ENCODE peak calls at places on chromosomes 1 and 21, in six cellular contexts. One of them, this sample, is unnamed. For H3K36me3, the result is how much of the 10 kb centered on the place peaks cover.

GRCh38 chr1:89972024-89972423 is 22.9 kb upstream of the ZNF326 start:
- DNase-seq in testis: no peak
- DNase-seq in esophagus squamous epithelium: no peak
- DNase-seq in body of pancreas: no peak
- DNase-seq in upper lobe of left lung: no peak
- DNase-seq in ovary: no peak
- DNase-seq in this sample: no peak

GRCh38 chr1:113677250-113678158 is 81.8 kb downstream of the PHTF1 start:
- DNase-seq in upper lobe of left lung: no peak
- DNase-seq in esophagus squamous epithelium: no peak
- DNase-seq in ovary: no peak
- DNase-seq in testis: no peak
- DNase-seq in body of pancreas: peak
- DNase-seq in this sample: peak

GRCh38 chr21:29942033-29942432 is 2.2 kb upstream of the GRIK1 start:
- DNase-seq in upper lobe of left lung: no peak
- DNase-seq in ovary: no peak
- DNase-seq in esophagus squamous epithelium: no peak
- DNase-seq in body of pancreas: no peak
- DNase-seq in testis: no peak
- DNase-seq in this sample: no peak

GRCh38 chr1:160807738-160808137 is 11.8 kb downstream of the LY9 start:
- DNase-seq in upper lobe of left lung: no peak
- DNase-seq in ovary: no peak
- DNase-seq in testis: no peak
- DNase-seq in body of pancreas: no peak
- DNase-seq in esophagus squamous epithelium: no peak
- DNase-seq in this sample: no peak

GRCh38 chr1:161187311-161187710 is 10.0 kb upstream of the B4GALT3 start:
- DNase-seq in body of pancreas: no peak
- DNase-seq in testis: no peak
- DNase-seq in upper lobe of left lung: no peak
- DNase-seq in ovary: no peak
- DNase-seq in esophagus squamous epithelium: no peak
- DNase-seq in this sample: no peak

GRCh38 chr1:66478116-66478515 is 55.8 kb upstream of the SGIP1 start:
- DNase-seq in upper lobe of left lung: no peak
- DNase-seq in ovary: no peak
- DNase-seq in testis: no peak
- DNase-seq in esophagus squamous epithelium: no peak
- DNase-seq in body of pancreas: no peak
- DNase-seq in this sample: no peak

GRCh38 chr1:29870621-29871020 is 634.3 kb downstream of the PTPRU start:
- DNase-seq in testis: no peak
- DNase-seq in body of pancreas: no peak
- DNase-seq in esophagus squamous epithelium: no peak
- DNase-seq in upper lobe of left lung: no peak
- DNase-seq in ovary: no peak
- DNase-seq in this sample: no peak

GRCh38 chr1:225942574-225942973 is 1.6 kb upstream of the LEFTY2 start:
- DNase-seq in esophagus squamous epithelium: no peak
- DNase-seq in body of pancreas: no peak
- DNase-seq in upper lobe of left lung: no peak
- DNase-seq in testis: no peak
- DNase-seq in ovary: no peak
- DNase-seq in this sample: no peak

GRCh38 chr1:83900530-83900929 is 98.4 kb downstream of the TTLL7 start:
- DNase-seq in upper lobe of left lung: no peak
- DNase-seq in esophagus squamous epithelium: no peak
- DNase-seq in testis: no peak
- DNase-seq in body of pancreas: no peak
- DNase-seq in ovary: no peak
- DNase-seq in this sample: no peak

GRCh38 chr1:107935396-107936064 is 29.4 kb downstream of the VAV3 start:
- DNase-seq in body of pancreas: no peak
- DNase-seq in esophagus squamous epithelium: no peak
- DNase-seq in testis: no peak
- DNase-seq in ovary: no peak
- DNase-seq in upper lobe of left lung: no peak
- DNase-seq in this sample: no peak

GRCh38 chr1:70820995-70821394 is 226.6 kb downstream of the PTGER3 start:
- DNase-seq in ovary: no peak
- DNase-seq in upper lobe of left lung: no peak
- DNase-seq in body of pancreas: no peak
- DNase-seq in esophagus squamous epithelium: no peak
- DNase-seq in testis: no peak
- DNase-seq in this sample: no peak

GRCh38 chr21:34984356-34984755 is 64.7 kb downstream of the RUNX1 start:
- DNase-seq in body of pancreas: no peak
- DNase-seq in esophagus squamous epithelium: no peak
- DNase-seq in testis: no peak
- DNase-seq in ovary: no peak
- DNase-seq in upper lobe of left lung: no peak
- DNase-seq in this sample: no peak

DNA sequence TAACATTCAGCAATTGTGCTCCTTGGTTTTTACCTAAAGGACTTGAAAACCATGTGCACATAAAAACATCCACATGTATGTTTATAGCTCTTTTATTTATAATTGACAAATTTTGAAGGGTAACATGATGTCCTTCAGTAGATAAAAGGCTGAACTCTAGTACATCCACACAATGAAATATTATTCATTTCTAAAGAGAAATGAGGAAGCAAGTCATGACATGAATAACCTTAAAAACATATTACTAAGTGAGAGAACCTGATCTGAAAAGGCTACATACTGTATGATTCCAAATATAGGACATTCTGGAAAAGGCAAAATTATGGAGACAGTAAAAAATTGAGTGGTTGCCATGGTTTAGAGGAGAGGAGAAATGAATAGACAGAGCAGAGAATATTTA is 50.3 kb downstream of the DRAM2 start:
- DNase-seq in upper lobe of left lung: no peak
- DNase-seq in body of pancreas: no peak
- DNase-seq in ovary: no peak
- DNase-seq in testis: no peak
- DNase-seq in esophagus squamous epithelium: no peak
- DNase-seq in this sample: no peak
- H3K27ac ChIP-seq in upper lobe of left lung: no peak
- H3K27ac ChIP-seq in body of pancreas: no peak
- H3K27ac ChIP-seq in ovary: no peak
- H3K27ac ChIP-seq in testis: no peak
- H3K27ac ChIP-seq in esophagus squamous epithelium: no peak
- H3K27ac ChIP-seq in this sample: no peak

GRCh38 chr1:117620440-117620839 is 14.6 kb downstream of the TENT5C start:
- DNase-seq in upper lobe of left lung: no peak
- DNase-seq in ovary: no peak
- DNase-seq in body of pancreas: no peak
- DNase-seq in testis: no peak
- DNase-seq in esophagus squamous epithelium: no peak
- DNase-seq in this sample: no peak

GRCh38 chr1:117623141-117623540 is 17.3 kb downstream of the TENT5C start:
- DNase-seq in body of pancreas: no peak
- DNase-seq in upper lobe of left lung: no peak
- DNase-seq in esophagus squamous epithelium: no peak
- DNase-seq in ovary: no peak
- DNase-seq in testis: no peak
- DNase-seq in this sample: no peak

GRCh38 chr1:117621316-117621715 is 15.5 kb downstream of the TENT5C start:
- DNase-seq in upper lobe of left lung: no peak
- DNase-seq in esophagus squamous epithelium: no peak
- DNase-seq in body of pancreas: no peak
- DNase-seq in ovary: no peak
- DNase-seq in testis: no peak
- DNase-seq in this sample: no peak

GRCh38 chr1:117622726-117623125 is 16.9 kb downstream of the TENT5C start:
- DNase-seq in body of pancreas: no peak
- DNase-seq in upper lobe of left lung: no peak
- DNase-seq in esophagus squamous epithelium: no peak
- DNase-seq in testis: no peak
- DNase-seq in ovary: no peak
- DNase-seq in this sample: peak

DNA sequence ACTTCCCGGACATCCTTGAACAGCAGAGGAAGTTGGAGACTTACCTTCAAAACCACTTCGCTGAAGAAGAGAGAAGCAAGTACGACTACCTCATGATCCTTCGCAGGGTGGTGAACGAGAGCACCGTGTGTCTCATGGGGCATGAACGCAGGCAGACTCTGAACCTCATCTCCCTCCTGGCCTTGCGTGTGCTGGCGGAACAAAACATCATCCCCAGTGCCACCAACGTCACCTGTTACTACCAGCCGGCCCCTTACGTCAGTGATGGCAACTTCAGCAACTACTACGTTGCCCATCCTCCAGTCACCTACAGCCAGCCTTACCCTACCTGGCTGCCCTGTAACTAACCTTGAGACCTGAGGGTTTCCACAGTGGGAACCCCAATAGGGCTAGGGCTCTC is 17.9 kb downstream of the TENT5C start:
- DNase-seq in esophagus squamous epithelium: no peak
- DNase-seq in ovary: no peak
- DNase-seq in body of pancreas: no peak
- DNase-seq in testis: no peak
- DNase-seq in upper lobe of left lung: no peak
- DNase-seq in this sample: no peak
- H3K36me3 ChIP-seq in esophagus squamous epithelium: under half
- H3K36me3 ChIP-seq in ovary: under half
- H3K36me3 ChIP-seq in body of pancreas: under half
- H3K36me3 ChIP-seq in testis: under half
- H3K36me3 ChIP-seq in upper lobe of left lung: under half
- H3K36me3 ChIP-seq in this sample: under half

DNA sequence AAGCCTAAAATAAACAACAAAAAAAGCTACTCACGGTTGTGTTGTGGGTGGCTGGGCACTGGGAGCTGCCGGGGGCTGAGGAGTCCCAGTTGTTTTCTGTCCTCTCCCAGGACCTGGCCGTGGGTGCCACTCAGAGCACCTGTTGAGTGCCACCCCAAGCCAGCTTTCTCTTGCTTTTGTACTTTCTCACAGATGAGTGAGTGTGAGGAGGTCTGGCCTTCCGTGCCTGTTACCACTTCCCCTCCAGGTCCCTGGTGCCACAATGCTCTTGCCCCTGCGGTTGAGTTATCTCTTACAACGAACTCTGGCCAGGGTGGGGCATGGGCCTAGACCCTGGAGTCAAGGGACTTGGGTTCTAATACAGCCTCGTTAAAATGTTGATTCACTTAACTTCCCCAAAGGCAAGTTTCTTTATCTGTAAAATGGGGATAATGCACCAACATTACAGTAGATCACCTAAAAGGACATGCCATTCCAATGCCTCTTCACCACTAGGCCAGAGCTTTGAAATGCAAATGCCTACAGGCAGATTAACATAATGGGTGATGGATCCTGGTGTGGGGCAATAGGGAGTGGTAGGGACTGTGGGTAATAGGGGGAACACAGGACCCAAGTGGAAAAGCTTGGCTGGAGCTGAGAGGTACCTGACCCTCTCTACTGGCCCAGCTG is at the start of gene CNR2:
- DNase-seq in esophagus squamous epithelium: peak
- DNase-seq in testis: no peak
- DNase-seq in ovary: no peak
- DNase-seq in body of pancreas: no peak
- DNase-seq in upper lobe of left lung: no peak
- DNase-seq in this sample: no peak
- TF ChIP-seq POLR2A in esophagus squamous epithelium: peak
- TF ChIP-seq POLR2A in testis: no peak
- TF ChIP-seq POLR2A in ovary: no peak
- TF ChIP-seq POLR2A in body of pancreas: no peak
- TF ChIP-seq POLR2A in upper lobe of left lung: no peak
- TF ChIP-seq POLR2A in this sample: no peak

GRCh38 chr1:19418503-19418971 is 66.8 kb downstream of the CAPZB start:
- DNase-seq in esophagus squamous epithelium: no peak
- DNase-seq in ovary: no peak
- DNase-seq in body of pancreas: no peak
- DNase-seq in testis: no peak
- DNase-seq in upper lobe of left lung: no peak
- DNase-seq in this sample: no peak

GRCh38 chr1:19413999-19414398 is 71.3 kb downstream of the CAPZB start:
- DNase-seq in body of pancreas: no peak
- DNase-seq in esophagus squamous epithelium: no peak
- DNase-seq in ovary: no peak
- DNase-seq in upper lobe of left lung: no peak
- DNase-seq in testis: no peak
- DNase-seq in this sample: no peak

GRCh38 chr1:19414490-19414889 is 70.8 kb downstream of the CAPZB start:
- DNase-seq in testis: peak
- DNase-seq in upper lobe of left lung: no peak
- DNase-seq in esophagus squamous epithelium: no peak
- DNase-seq in body of pancreas: no peak
- DNase-seq in ovary: peak
- DNase-seq in this sample: peak

GRCh38 chr1:19416919-19417441 is 68.4 kb downstream of the CAPZB start:
- DNase-seq in upper lobe of left lung: no peak
- DNase-seq in esophagus squamous epithelium: no peak
- DNase-seq in ovary: no peak
- DNase-seq in testis: no peak
- DNase-seq in body of pancreas: no peak
- DNase-seq in this sample: no peak

DNA sequence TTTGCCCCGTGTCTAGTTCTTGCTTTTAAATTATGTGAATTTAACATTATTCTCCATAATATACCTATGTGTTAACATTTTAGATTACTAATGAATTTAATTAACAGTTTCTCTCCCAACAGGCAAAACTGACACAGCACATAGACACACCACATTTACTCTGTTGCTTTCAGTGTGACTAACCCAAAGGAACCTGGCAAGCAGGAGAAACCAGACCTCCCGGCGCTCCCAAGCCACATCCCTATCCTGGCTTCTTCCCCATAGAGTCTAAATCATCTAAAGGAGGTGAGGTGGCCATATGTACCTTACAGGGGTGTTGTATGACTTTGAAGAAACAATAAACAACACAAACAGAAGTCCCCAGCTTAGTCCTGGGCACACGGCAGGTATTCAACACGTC is 69.2 kb downstream of the CAPZB start:
- DNase-seq in body of pancreas: no peak
- DNase-seq in ovary: no peak
- DNase-seq in upper lobe of left lung: no peak
- DNase-seq in testis: no peak
- DNase-seq in esophagus squamous epithelium: no peak
- DNase-seq in this sample: no peak
- H3K27ac ChIP-seq in body of pancreas: no peak
- H3K27ac ChIP-seq in ovary: no peak
- H3K27ac ChIP-seq in upper lobe of left lung: peak
- H3K27ac ChIP-seq in testis: no peak
- H3K27ac ChIP-seq in esophagus squamous epithelium: peak
- H3K27ac ChIP-seq in this sample: no peak

GRCh38 chr1:206011057-206011456 is 7.9 kb upstream of the RAB7B start:
- DNase-seq in testis: no peak
- DNase-seq in esophagus squamous epithelium: no peak
- DNase-seq in upper lobe of left lung: no peak
- DNase-seq in body of pancreas: no peak
- DNase-seq in ovary: no peak
- DNase-seq in this sample: no peak
- H3K36me3 ChIP-seq in testis: under half
- H3K36me3 ChIP-seq in esophagus squamous epithelium: under half
- H3K36me3 ChIP-seq in upper lobe of left lung: under half
- H3K36me3 ChIP-seq in body of pancreas: under half
- H3K36me3 ChIP-seq in ovary: under half
- H3K36me3 ChIP-seq in this sample: under half

GRCh38 chr1:44819594-44820327 is 11.4 kb downstream of the BTBD19 start:
- DNase-seq in body of pancreas: peak
- DNase-seq in esophagus squamous epithelium: peak
- DNase-seq in ovary: peak
- DNase-seq in testis: peak
- DNase-seq in upper lobe of left lung: peak
- DNase-seq in this sample: peak
- TF ChIP-seq POLR2A in body of pancreas: peak
- TF ChIP-seq POLR2A in esophagus squamous epithelium: peak
- TF ChIP-seq POLR2A in ovary: peak
- TF ChIP-seq POLR2A in testis: peak
- TF ChIP-seq POLR2A in upper lobe of left lung: no peak
- TF ChIP-seq POLR2A in this sample: peak